ENCODE peak calls at places on chromosome 20, in six cellular contexts. L is left ventricle myocardium superior; N is substantia nigra; B is AG10803; O is CD8-positive, alpha-beta memory T cell; K is thyroid gland. I is an unnamed sample.

GRCh38 chr20:2509794-2510193 is 1.1 kb upstream of the ZNF343 start:
- DNase-seq in L (no peak), N (no peak), K (no peak), B (no peak), O (no peak), I (no peak)

GRCh38 chr20:52824494-52825216 is 147.5 kb upstream of the TSHZ2 start:
- DNase-seq in K (no peak), N (no peak), O (no peak), L (no peak), B (no peak), I (no peak)

GRCh38 chr20:1489764-1490436 is 1.3 kb downstream of the SIRPB2 start:
- DNase-seq in K (no peak), B (peak), O (no peak), N (no peak), L (no peak), I (no peak)

GRCh38 chr20:24701027-24701426 is 231.6 kb downstream of the SYNDIG1 start:
- DNase-seq in K (no peak), B (no peak), L (no peak), O (no peak), N (no peak), I (no peak)

GRCh38 chr20:1652104-1652503 is 5.5 kb downstream of the SIRPG start:
- DNase-seq in K (no peak), O (no peak), L (no peak), B (no peak), N (no peak), I (no peak)

GRCh38 chr20:35699914-35700624 is 864 bp downstream of the ROMO1 start:
- DNase-seq in O (no peak), L (no peak), B (no peak), N (no peak), K (no peak), I (no peak)

GRCh38 chr20:407097-407952 is 774 bp upstream of the RBCK1 start:
- DNase-seq in B (peak), L (peak), N (peak), K (peak), O (peak), I (peak)

GRCh38 chr20:4151991-4152695 is 136.8 kb upstream of the RNF24 start:
- DNase-seq in B (peak), K (no peak), O (no peak), N (no peak), L (no peak), I (no peak)

GRCh38 chr20:57040924-57041323 is 225.5 kb downstream of the BMP7 start:
- DNase-seq in L (no peak), N (no peak), B (peak), K (no peak), O (no peak), I (no peak)

GRCh38 chr20:23200413-23200812 is 114.3 kb upstream of the CD93 start:
- DNase-seq in L (no peak), N (no peak), O (no peak), K (no peak), B (no peak), I (no peak)

GRCh38 chr20:44357555-44358130 is 2.1 kb downstream of the HNF4A start:
- DNase-seq in B (no peak), K (no peak), N (no peak), O (no peak), L (peak), I (no peak)

GRCh38 chr20:33019465-33020277 is 11.8 kb upstream of the BPIFB6 start:
- DNase-seq in O (no peak), K (no peak), L (no peak), N (no peak), B (no peak), I (no peak)

GRCh38 chr20:36407196-36407733 is 101.1 kb downstream of the DLGAP4 start:
- DNase-seq in K (no peak), B (peak), L (no peak), O (no peak), N (no peak), I (no peak)

GRCh38 chr20:61956396-61957342 is 109.0 kb downstream of the TAF4 start:
- DNase-seq in L (no peak), K (no peak), O (no peak), N (no peak), B (no peak), I (no peak)

GRCh38 chr20:35942243-35942642 is 12.1 kb downstream of the SCAND1 start:
- DNase-seq in O (no peak), B (no peak), L (no peak), N (no peak), K (no peak), I (no peak)

GRCh38 chr20:47335251-47336012 is 21.1 kb downstream of the ZMYND8 start:
- DNase-seq in K (no peak), B (peak), N (no peak), O (no peak), L (no peak), I (no peak)

GRCh38 chr20:62651285-62652021 is 9.2 kb downstream of the SLCO4A1 start:
- DNase-seq in N (no peak), K (peak), L (peak), O (peak), B (peak), I (peak)

GRCh38 chr20:62603021-62603906 is 39.0 kb upstream of the SLCO4A1 start:
- DNase-seq in L (peak), O (peak), B (peak), N (peak), K (peak), I (peak)

GRCh38 chr20:32510601-32511357 is 74.4 kb downstream of the NOL4L start:
- DNase-seq in O (no peak), L (no peak), B (no peak), K (peak), N (no peak), I (no peak)

GRCh38 chr20:48822879-48823385 is 4.9 kb downstream of the PREX1 start:
- DNase-seq in O (no peak), B (no peak), L (no peak), N (no peak), K (no peak), I (no peak)

GRCh38 chr20:35595901-35596300 is 19.7 kb upstream of the SPAG4 start:
- DNase-seq in O (no peak), N (no peak), K (no peak), L (no peak), B (no peak), I (no peak)

I was measured in CD4-positive, CD25-positive, alpha-beta regulatory T cell.